ENCODE peak calls at places on chromosomes 11 and 22, in ten cellular contexts. One of them, this sample, is unnamed.

GRCh38 chr11:120392299-120392698 is 56.1 kb downstream of the ARHGEF12 start:
- DNase-seq in thyroid gland: no peak
- DNase-seq in neuronal stem cell: no peak
- DNase-seq in psoas muscle: no peak
- DNase-seq in CD4-positive, alpha-beta memory T cell: no peak
- DNase-seq in PC-9: no peak
- DNase-seq in tibial artery: no peak
- DNase-seq in IMR-90: no peak
- DNase-seq in brain microvascular endothelial cell: no peak
- DNase-seq in aorta: no peak
- DNase-seq in this sample: no peak

GRCh38 chr22:19150482-19151328 is 613 bp upstream of the GSC2 start:
- DNase-seq in thyroid gland: no peak
- DNase-seq in neuronal stem cell: no peak
- DNase-seq in psoas muscle: no peak
- DNase-seq in CD4-positive, alpha-beta memory T cell: no peak
- DNase-seq in PC-9: no peak
- DNase-seq in tibial artery: no peak
- DNase-seq in IMR-90: no peak
- DNase-seq in brain microvascular endothelial cell: no peak
- DNase-seq in aorta: no peak
- DNase-seq in this sample: no peak

GRCh38 chr11:70016666-70017347 is 61.3 kb upstream of the ANO1 start:
- DNase-seq in thyroid gland: no peak
- DNase-seq in neuronal stem cell: no peak
- DNase-seq in psoas muscle: no peak
- DNase-seq in CD4-positive, alpha-beta memory T cell: no peak
- DNase-seq in PC-9: peak
- DNase-seq in tibial artery: no peak
- DNase-seq in IMR-90: peak
- DNase-seq in brain microvascular endothelial cell: peak
- DNase-seq in aorta: no peak
- DNase-seq in this sample: peak

GRCh38 chr22:20243545-20244249 is 24.4 kb downstream of the RTN4R start:
- DNase-seq in thyroid gland: peak
- DNase-seq in neuronal stem cell: no peak
- DNase-seq in psoas muscle: no peak
- DNase-seq in CD4-positive, alpha-beta memory T cell: peak
- DNase-seq in PC-9: peak
- DNase-seq in tibial artery: no peak
- DNase-seq in IMR-90: peak
- DNase-seq in brain microvascular endothelial cell: peak
- DNase-seq in aorta: peak
- DNase-seq in this sample: no peak

GRCh38 chr11:103007521-103007920 is 52.0 kb upstream of the MMP13 start:
- DNase-seq in thyroid gland: no peak
- DNase-seq in neuronal stem cell: no peak
- DNase-seq in psoas muscle: no peak
- DNase-seq in CD4-positive, alpha-beta memory T cell: no peak
- DNase-seq in PC-9: no peak
- DNase-seq in tibial artery: no peak
- DNase-seq in IMR-90: peak
- DNase-seq in brain microvascular endothelial cell: no peak
- DNase-seq in aorta: no peak
- DNase-seq in this sample: peak

GRCh38 chr22:48186121-48186790 is 1423.8 kb downstream of the TBC1D22A start:
- DNase-seq in thyroid gland: no peak
- DNase-seq in neuronal stem cell: no peak
- DNase-seq in psoas muscle: no peak
- DNase-seq in CD4-positive, alpha-beta memory T cell: no peak
- DNase-seq in PC-9: no peak
- DNase-seq in tibial artery: no peak
- DNase-seq in IMR-90: no peak
- DNase-seq in brain microvascular endothelial cell: no peak
- DNase-seq in aorta: no peak
- DNase-seq in this sample: no peak

GRCh38 chr11:8081591-8082021 is 595 bp downstream of the TUB start:
- DNase-seq in thyroid gland: no peak
- DNase-seq in neuronal stem cell: no peak
- DNase-seq in psoas muscle: no peak
- DNase-seq in CD4-positive, alpha-beta memory T cell: no peak
- DNase-seq in PC-9: no peak
- DNase-seq in tibial artery: no peak
- DNase-seq in IMR-90: peak
- DNase-seq in brain microvascular endothelial cell: no peak
- DNase-seq in aorta: peak
- DNase-seq in this sample: no peak

GRCh38 chr11:85843929-85844328 is 11.3 kb upstream of the CCDC83 start:
- DNase-seq in thyroid gland: no peak
- DNase-seq in neuronal stem cell: no peak
- DNase-seq in psoas muscle: no peak
- DNase-seq in CD4-positive, alpha-beta memory T cell: no peak
- DNase-seq in PC-9: no peak
- DNase-seq in tibial artery: no peak
- DNase-seq in IMR-90: no peak
- DNase-seq in brain microvascular endothelial cell: no peak
- DNase-seq in aorta: no peak
- DNase-seq in this sample: no peak

GRCh38 chr11:114157476-114158050 is 98.1 kb downstream of the ZBTB16 start:
- DNase-seq in thyroid gland: no peak
- DNase-seq in neuronal stem cell: no peak
- DNase-seq in psoas muscle: peak
- DNase-seq in CD4-positive, alpha-beta memory T cell: no peak
- DNase-seq in PC-9: no peak
- DNase-seq in tibial artery: no peak
- DNase-seq in IMR-90: no peak
- DNase-seq in brain microvascular endothelial cell: no peak
- DNase-seq in aorta: no peak
- DNase-seq in this sample: no peak

GRCh38 chr11:114156766-114157165 is 97.3 kb downstream of the ZBTB16 start:
- DNase-seq in thyroid gland: peak
- DNase-seq in neuronal stem cell: no peak
- DNase-seq in psoas muscle: peak
- DNase-seq in CD4-positive, alpha-beta memory T cell: no peak
- DNase-seq in PC-9: no peak
- DNase-seq in tibial artery: peak
- DNase-seq in IMR-90: no peak
- DNase-seq in brain microvascular endothelial cell: no peak
- DNase-seq in aorta: no peak
- DNase-seq in this sample: no peak

GRCh38 chr11:114154271-114155047 is 94.9 kb downstream of the ZBTB16 start:
- DNase-seq in thyroid gland: peak
- DNase-seq in neuronal stem cell: no peak
- DNase-seq in psoas muscle: peak
- DNase-seq in CD4-positive, alpha-beta memory T cell: no peak
- DNase-seq in PC-9: no peak
- DNase-seq in tibial artery: peak
- DNase-seq in IMR-90: no peak
- DNase-seq in brain microvascular endothelial cell: no peak
- DNase-seq in aorta: no peak
- DNase-seq in this sample: peak

GRCh38 chr11:114155116-114155515 is 95.6 kb downstream of the ZBTB16 start:
- DNase-seq in thyroid gland: no peak
- DNase-seq in neuronal stem cell: no peak
- DNase-seq in psoas muscle: peak
- DNase-seq in CD4-positive, alpha-beta memory T cell: no peak
- DNase-seq in PC-9: no peak
- DNase-seq in tibial artery: peak
- DNase-seq in IMR-90: no peak
- DNase-seq in brain microvascular endothelial cell: no peak
- DNase-seq in aorta: peak
- DNase-seq in this sample: no peak

DNA sequence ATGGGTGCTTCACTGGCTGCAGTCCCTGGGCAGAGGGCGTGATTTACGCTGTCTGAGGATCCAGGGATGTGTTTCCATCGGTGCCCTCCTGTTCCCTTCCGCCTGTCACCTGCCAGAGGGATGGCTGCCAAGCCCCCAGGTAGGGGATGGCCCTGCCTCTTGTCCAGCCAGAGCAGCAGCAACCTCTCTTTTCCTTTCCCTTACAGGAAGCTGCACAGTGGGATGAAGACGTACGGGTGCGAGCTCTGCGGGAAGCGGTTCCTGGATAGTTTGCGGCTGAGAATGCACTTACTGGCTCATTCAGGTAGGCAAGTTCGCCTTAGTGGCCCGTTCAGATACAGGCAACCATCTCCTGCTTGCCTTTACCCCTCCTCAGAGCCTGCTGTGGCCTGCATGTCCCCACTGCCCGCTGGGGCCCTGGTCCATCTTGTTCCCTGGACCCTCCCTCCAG is 96.6 kb downstream of the ZBTB16 start:
- DNase-seq in thyroid gland: no peak
- DNase-seq in neuronal stem cell: no peak
- DNase-seq in psoas muscle: peak
- DNase-seq in CD4-positive, alpha-beta memory T cell: no peak
- DNase-seq in PC-9: no peak
- DNase-seq in tibial artery: no peak
- DNase-seq in IMR-90: no peak
- DNase-seq in brain microvascular endothelial cell: no peak
- DNase-seq in aorta: no peak
- DNase-seq in this sample: no peak
- H3K27ac ChIP-seq in thyroid gland: peak
- H3K27ac ChIP-seq in neuronal stem cell: no peak
- H3K27ac ChIP-seq in psoas muscle: peak
- H3K27ac ChIP-seq in CD4-positive, alpha-beta memory T cell: no peak
- H3K27ac ChIP-seq in PC-9: no peak
- H3K27ac ChIP-seq in tibial artery: peak
- H3K27ac ChIP-seq in IMR-90: no peak
- H3K27ac ChIP-seq in brain microvascular endothelial cell: no peak
- H3K27ac ChIP-seq in aorta: no peak
- H3K27ac ChIP-seq in this sample: no peak

GRCh38 chr22:22061085-22062077 is 78.8 kb upstream of the TOP3B start:
- DNase-seq in thyroid gland: no peak
- DNase-seq in neuronal stem cell: no peak
- DNase-seq in psoas muscle: no peak
- DNase-seq in CD4-positive, alpha-beta memory T cell: no peak
- DNase-seq in PC-9: no peak
- DNase-seq in tibial artery: no peak
- DNase-seq in IMR-90: peak
- DNase-seq in brain microvascular endothelial cell: peak
- DNase-seq in aorta: no peak
- DNase-seq in this sample: no peak
- H3K27ac ChIP-seq in thyroid gland: no peak
- H3K27ac ChIP-seq in neuronal stem cell: no peak
- H3K27ac ChIP-seq in psoas muscle: peak
- H3K27ac ChIP-seq in CD4-positive, alpha-beta memory T cell: no peak
- H3K27ac ChIP-seq in PC-9: no peak
- H3K27ac ChIP-seq in tibial artery: no peak
- H3K27ac ChIP-seq in IMR-90: no peak
- H3K27ac ChIP-seq in brain microvascular endothelial cell: no peak
- H3K27ac ChIP-seq in aorta: no peak
- H3K27ac ChIP-seq in this sample: no peak

GRCh38 chr11:73420136-73420535 is 43.9 kb downstream of the RELT start:
- DNase-seq in thyroid gland: no peak
- DNase-seq in neuronal stem cell: no peak
- DNase-seq in psoas muscle: no peak
- DNase-seq in CD4-positive, alpha-beta memory T cell: no peak
- DNase-seq in PC-9: no peak
- DNase-seq in tibial artery: no peak
- DNase-seq in IMR-90: no peak
- DNase-seq in brain microvascular endothelial cell: no peak
- DNase-seq in aorta: no peak
- DNase-seq in this sample: no peak

GRCh38 chr11:73425118-73425517 is 48.9 kb downstream of the RELT start:
- DNase-seq in thyroid gland: no peak
- DNase-seq in neuronal stem cell: no peak
- DNase-seq in psoas muscle: no peak
- DNase-seq in CD4-positive, alpha-beta memory T cell: no peak
- DNase-seq in PC-9: no peak
- DNase-seq in tibial artery: no peak
- DNase-seq in IMR-90: no peak
- DNase-seq in brain microvascular endothelial cell: no peak
- DNase-seq in aorta: peak
- DNase-seq in this sample: no peak

GRCh38 chr11:73428227-73428626 is 52.0 kb downstream of the RELT start:
- DNase-seq in thyroid gland: no peak
- DNase-seq in neuronal stem cell: no peak
- DNase-seq in psoas muscle: no peak
- DNase-seq in CD4-positive, alpha-beta memory T cell: no peak
- DNase-seq in PC-9: no peak
- DNase-seq in tibial artery: no peak
- DNase-seq in IMR-90: no peak
- DNase-seq in brain microvascular endothelial cell: no peak
- DNase-seq in aorta: no peak
- DNase-seq in this sample: no peak

GRCh38 chr11:73426184-73426845 is 50.1 kb downstream of the RELT start:
- DNase-seq in thyroid gland: no peak
- DNase-seq in neuronal stem cell: no peak
- DNase-seq in psoas muscle: no peak
- DNase-seq in CD4-positive, alpha-beta memory T cell: no peak
- DNase-seq in PC-9: no peak
- DNase-seq in tibial artery: no peak
- DNase-seq in IMR-90: peak
- DNase-seq in brain microvascular endothelial cell: no peak
- DNase-seq in aorta: no peak
- DNase-seq in this sample: no peak

GRCh38 chr11:73423506-73423905 is 47.3 kb downstream of the RELT start:
- DNase-seq in thyroid gland: no peak
- DNase-seq in neuronal stem cell: no peak
- DNase-seq in psoas muscle: no peak
- DNase-seq in CD4-positive, alpha-beta memory T cell: no peak
- DNase-seq in PC-9: no peak
- DNase-seq in tibial artery: no peak
- DNase-seq in IMR-90: no peak
- DNase-seq in brain microvascular endothelial cell: no peak
- DNase-seq in aorta: no peak
- DNase-seq in this sample: peak
- H3K27ac ChIP-seq in thyroid gland: no peak
- H3K27ac ChIP-seq in neuronal stem cell: no peak
- H3K27ac ChIP-seq in psoas muscle: no peak
- H3K27ac ChIP-seq in CD4-positive, alpha-beta memory T cell: no peak
- H3K27ac ChIP-seq in PC-9: no peak
- H3K27ac ChIP-seq in tibial artery: no peak
- H3K27ac ChIP-seq in IMR-90: no peak
- H3K27ac ChIP-seq in brain microvascular endothelial cell: no peak
- H3K27ac ChIP-seq in aorta: no peak
- H3K27ac ChIP-seq in this sample: no peak

GRCh38 chr11:80958414-80958813 is 1517.6 kb upstream of the TENM4 start:
- DNase-seq in thyroid gland: no peak
- DNase-seq in neuronal stem cell: no peak
- DNase-seq in psoas muscle: no peak
- DNase-seq in CD4-positive, alpha-beta memory T cell: no peak
- DNase-seq in PC-9: no peak
- DNase-seq in tibial artery: no peak
- DNase-seq in IMR-90: peak
- DNase-seq in brain microvascular endothelial cell: peak
- DNase-seq in aorta: no peak
- DNase-seq in this sample: peak

GRCh38 chr11:80955588-80955987 is 1514.8 kb upstream of the TENM4 start:
- DNase-seq in thyroid gland: no peak
- DNase-seq in neuronal stem cell: no peak
- DNase-seq in psoas muscle: no peak
- DNase-seq in CD4-positive, alpha-beta memory T cell: no peak
- DNase-seq in PC-9: no peak
- DNase-seq in tibial artery: no peak
- DNase-seq in IMR-90: no peak
- DNase-seq in brain microvascular endothelial cell: no peak
- DNase-seq in aorta: no peak
- DNase-seq in this sample: no peak

GRCh38 chr11:80960331-80961095 is 1519.7 kb upstream of the TENM4 start:
- DNase-seq in thyroid gland: no peak
- DNase-seq in neuronal stem cell: no peak
- DNase-seq in psoas muscle: no peak
- DNase-seq in CD4-positive, alpha-beta memory T cell: no peak
- DNase-seq in PC-9: no peak
- DNase-seq in tibial artery: no peak
- DNase-seq in IMR-90: no peak
- DNase-seq in brain microvascular endothelial cell: no peak
- DNase-seq in aorta: no peak
- DNase-seq in this sample: no peak

DNA sequence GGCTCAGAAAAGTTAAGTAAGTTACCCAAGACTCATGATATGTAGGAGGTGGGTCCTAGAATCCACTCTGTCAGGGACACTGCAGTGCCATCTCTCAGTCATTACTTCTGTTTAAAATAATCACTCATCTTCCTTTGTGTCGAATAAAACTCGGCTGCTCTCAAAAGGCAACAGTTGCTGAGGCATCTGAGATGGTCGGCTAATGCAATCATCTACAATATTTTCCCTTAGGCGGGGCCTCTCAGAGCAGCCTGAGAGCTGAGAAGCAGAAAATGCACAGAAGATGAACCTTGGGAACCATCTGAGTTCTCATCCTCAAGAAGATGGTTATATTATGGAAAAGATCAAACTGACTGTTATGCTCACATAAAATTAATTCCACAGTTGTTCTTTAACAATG is 1518.1 kb upstream of the TENM4 start:
- DNase-seq in thyroid gland: no peak
- DNase-seq in neuronal stem cell: no peak
- DNase-seq in psoas muscle: no peak
- DNase-seq in CD4-positive, alpha-beta memory T cell: no peak
- DNase-seq in PC-9: no peak
- DNase-seq in tibial artery: no peak
- DNase-seq in IMR-90: no peak
- DNase-seq in brain microvascular endothelial cell: no peak
- DNase-seq in aorta: no peak
- DNase-seq in this sample: no peak
- H3K27ac ChIP-seq in thyroid gland: no peak
- H3K27ac ChIP-seq in neuronal stem cell: no peak
- H3K27ac ChIP-seq in psoas muscle: no peak
- H3K27ac ChIP-seq in CD4-positive, alpha-beta memory T cell: no peak
- H3K27ac ChIP-seq in PC-9: no peak
- H3K27ac ChIP-seq in tibial artery: no peak
- H3K27ac ChIP-seq in IMR-90: no peak
- H3K27ac ChIP-seq in brain microvascular endothelial cell: no peak
- H3K27ac ChIP-seq in aorta: no peak
- H3K27ac ChIP-seq in this sample: peak